ENCODE peak calls at places on chromosome 14, in seven cellular contexts. V is naive thymus-derived CD8-positive, alpha-beta T cell; T is endothelial cell; W is GM12891; D is ACHN; R is uterus; B is stimulated activated CD4-positive, alpha-beta T cell treated with anti-CD3 and anti-CD28 coated beads, Interleukin-2, amount 100 ng/mL, for 48 hours. L is an unnamed sample.

GRCh38 chr14:35398095-35398584 is 6.4 kb downstream of the NFKBIA start:
- DNase-seq in V (no peak), T (no peak), W (no peak), D (no peak), R (no peak), B (no peak), L (no peak)

GRCh38 chr14:50670196-50670875 is 2.2 kb upstream of the SAV1 start:
- DNase-seq in V (no peak), T (no peak), W (no peak), D (no peak), R (no peak), B (no peak), L (no peak)

GRCh38 chr14:65872536-65872935 is 460.0 kb downstream of the FUT8 start:
- DNase-seq in V (no peak), T (no peak), W (no peak), D (no peak), R (no peak), B (no peak), L (no peak)

GRCh38 chr14:85867450-85867849 is 337.5 kb downstream of the FLRT2 start:
- DNase-seq in V (no peak), T (peak), W (no peak), D (no peak), R (no peak), B (no peak), L (no peak)

GRCh38 chr14:41830679-41831078 is 224.0 kb downstream of the LRFN5 start:
- DNase-seq in V (no peak), T (no peak), W (no peak), D (no peak), R (peak), B (no peak), L (peak)

GRCh38 chr14:104245075-104245474 is 106.7 kb downstream of the KIF26A start:
- DNase-seq in V (no peak), T (no peak), W (no peak), D (no peak), R (peak), B (no peak), L (no peak)

GRCh38 chr14:90438841-90439240 is 42.0 kb downstream of the CALM1 start:
- DNase-seq in V (no peak), T (no peak), W (no peak), D (peak), R (no peak), B (no peak), L (no peak)

GRCh38 chr14:76953196-76953945 is 75.1 kb downstream of the IRF2BPL start:
- DNase-seq in V (peak), T (no peak), W (peak), D (peak), R (peak), B (no peak), L (no peak)

GRCh38 chr14:84254205-84254788 is 1275.6 kb upstream of the FLRT2 start:
- DNase-seq in V (no peak), T (peak), W (no peak), D (no peak), R (no peak), B (no peak), L (no peak)

GRCh38 chr14:95518045-95518751 is 1.7 kb upstream of the SYNE3 start:
- DNase-seq in V (no peak), T (no peak), W (no peak), D (no peak), R (no peak), B (no peak), L (no peak)

GRCh38 chr14:95620659-95621059 is 65.6 kb upstream of the TCL1B start:
- DNase-seq in V (peak), T (no peak), W (no peak), D (no peak), R (no peak), B (peak), L (no peak)

GRCh38 chr14:36367985-36368774 is 47.7 kb upstream of the MBIP start:
- DNase-seq in V (no peak), T (no peak), W (no peak), D (no peak), R (no peak), B (no peak), L (no peak)

GRCh38 chr14:35213869-35214387 is 78.3 kb upstream of the PSMA6 start:
- DNase-seq in V (no peak), T (no peak), W (no peak), D (peak), R (no peak), B (no peak), L (no peak)

GRCh38 chr14:100660498-100661339 is 66.0 kb upstream of the DLK1 start:
- DNase-seq in V (no peak), T (no peak), W (no peak), D (no peak), R (no peak), B (no peak), L (no peak)

GRCh38 chr14:30541318-30541717 is 17.6 kb upstream of the G2E3 start:
- DNase-seq in V (no peak), T (no peak), W (no peak), D (no peak), R (no peak), B (no peak), L (no peak)

GRCh38 chr14:84064756-84065155 is 1465.2 kb upstream of the FLRT2 start:
- DNase-seq in V (no peak), T (no peak), W (no peak), D (no peak), R (no peak), B (no peak), L (no peak)

GRCh38 chr14:23763394-23763793 is 127.2 kb downstream of the DHRS2 start:
- DNase-seq in V (no peak), T (no peak), W (no peak), D (no peak), R (no peak), B (no peak), L (no peak)

GRCh38 chr14:35810963-35811362 is 1.9 kb upstream of the RALGAPA1 start:
- DNase-seq in V (no peak), T (no peak), W (no peak), D (no peak), R (no peak), B (no peak), L (no peak)

GRCh38 chr14:99752486-99753121 is 40.6 kb upstream of the EML1 start:
- DNase-seq in V (no peak), T (no peak), W (no peak), D (peak), R (no peak), B (no peak), L (no peak)

GRCh38 chr14:56487090-56487667 is 92.4 kb upstream of the TMEM260 start:
- DNase-seq in V (no peak), T (no peak), W (no peak), D (peak), R (no peak), B (no peak), L (peak)

GRCh38 chr14:100871234-100872186 is 32.0 kb downstream of the RTL1 start:
- DNase-seq in V (no peak), T (no peak), W (no peak), D (no peak), R (no peak), B (no peak), L (no peak)

GRCh38 chr14:56273949-56274348 is 155.7 kb downstream of the PELI2 start:
- DNase-seq in V (no peak), T (no peak), W (no peak), D (no peak), R (no peak), B (no peak), L (no peak)

GRCh38 chr14:70571139-70571538 is 29.3 kb downstream of the MED6 start:
- DNase-seq in V (no peak), T (no peak), W (no peak), D (no peak), R (no peak), B (no peak), L (no peak)

GRCh38 chr14:104633276-104633861 is 28.8 kb upstream of the TMEM179 start:
- DNase-seq in V (no peak), T (no peak), W (no peak), D (no peak), R (no peak), B (no peak), L (no peak)

GRCh38 chr14:22769369-22769768 is 2.9 kb downstream of the OXA1L start:
- DNase-seq in V (no peak), T (no peak), W (no peak), D (no peak), R (no peak), B (no peak), L (no peak)

GRCh38 chr14:59360923-59361794 is 104.0 kb downstream of the GPR135 start:
- DNase-seq in V (no peak), T (no peak), W (no peak), D (no peak), R (peak), B (no peak), L (peak)

GRCh38 chr14:64294672-64295413 is 672 bp upstream of the ESR2 start:
- DNase-seq in V (peak), T (peak), W (peak), D (peak), R (peak), B (peak), L (peak)

GRCh38 chr14:21915814-21916213 is 242.2 kb upstream of the OR4E1 start:
- DNase-seq in V (no peak), T (no peak), W (no peak), D (peak), R (no peak), B (no peak), L (no peak)

GRCh38 chr14:76968621-76969063 is 59.9 kb downstream of the IRF2BPL start:
- DNase-seq in V (no peak), T (no peak), W (no peak), D (no peak), R (no peak), B (no peak), L (peak)

GRCh38 chr14:103880334-103880985 is 33.1 kb upstream of the PPP1R13B start:
- DNase-seq in V (peak), T (no peak), W (no peak), D (peak), R (peak), B (no peak), L (no peak)

GRCh38 chr14:71054706-71055105 is 147.4 kb downstream of the PCNX1 start:
- DNase-seq in V (no peak), T (no peak), W (no peak), D (no peak), R (no peak), B (no peak), L (no peak)

GRCh38 chr14:92475451-92476187 is 38.0 kb upstream of the RIN3 start:
- DNase-seq in V (no peak), T (no peak), W (no peak), D (no peak), R (peak), B (no peak), L (no peak)

GRCh38 chr14:99592394-99592793 is 11.6 kb downstream of the CCDC85C start:
- DNase-seq in V (no peak), T (no peak), W (no peak), D (no peak), R (no peak), B (no peak), L (no peak)

GRCh38 chr14:105391541-105391940 is 6.8 kb upstream of the TEX22 start:
- DNase-seq in V (no peak), T (no peak), W (no peak), D (no peak), R (no peak), B (no peak), L (no peak)

GRCh38 chr14:104175041-104175440 is 36.7 kb downstream of the KIF26A start:
- DNase-seq in V (no peak), T (no peak), W (no peak), D (no peak), R (no peak), B (no peak), L (no peak)

GRCh38 chr14:31261523-31261858 is 53.9 kb upstream of the HECTD1 start:
- DNase-seq in V (no peak), T (no peak), W (no peak), D (no peak), R (no peak), B (no peak), L (no peak)

GRCh38 chr14:95452890-95453712 is 63.3 kb downstream of the SYNE3 start:
- DNase-seq in V (no peak), T (no peak), W (no peak), D (no peak), R (no peak), B (no peak), L (no peak)

GRCh38 chr14:101563654-101564443 is 2.6 kb downstream of the DIO3 start:
- DNase-seq in V (no peak), T (no peak), W (no peak), D (no peak), R (no peak), B (no peak), L (no peak)

L was measured in SHP77.